ENCODE peak calls at places on chromosomes 11 and 22, in seven cellular contexts. I is AG04449, X is PC-9, S is colonic mucosa, D is mammary epithelial cell, L is fibroblast of mammary gland, C is cardiac muscle cell. W is an unnamed sample.

GRCh38 chr22:28151241-28151640 is 232.2 kb upstream of the PITPNB start:
- DNase-seq in C (no peak), S (no peak), I (no peak), X (no peak), L (no peak), D (no peak), W (no peak)

GRCh38 chr11:67662806-67663514 is 11.5 kb downstream of the ALDH3B2 start:
- DNase-seq in D (no peak), I (no peak), L (no peak), C (no peak), X (no peak), S (no peak), W (no peak)

GRCh38 chr11:92764128-92764527 is 205.3 kb upstream of the MTNR1B start:
- DNase-seq in X (no peak), D (no peak), L (no peak), I (no peak), S (no peak), C (no peak), W (no peak)

GRCh38 chr11:121575250-121575962 is 122.6 kb upstream of the SORL1-AS1 start:
- DNase-seq in D (no peak), L (peak; percentile 82), X (no peak), C (peak; percentile 58), S (peak; percentile 33), I (no peak), W (no peak)

GRCh38 chr11:8709002-8709672 is 26.5 kb downstream of the RPL27A start:
- DNase-seq in S (peak; percentile 61), C (peak; percentile 96), L (peak; percentile 90), D (no peak), X (no peak), I (peak; percentile 94), W (no peak)

GRCh38 chr11:11513438-11513837 is 108.4 kb downstream of the GALNT18 start:
- DNase-seq in X (no peak), L (peak; percentile 30), I (no peak), C (peak; percentile 47), D (peak; percentile 20), S (peak; percentile 21), W (peak; percentile 32)

GRCh38 chr11:69241075-69241740 is 52.7 kb upstream of the MYEOV start:
- DNase-seq in C (no peak), I (no peak), X (no peak), D (no peak), L (no peak), S (peak; percentile 13), W (no peak)

GRCh38 chr11:119377112-119377901 is 4.2 kb downstream of the USP2 start:
- DNase-seq in D (no peak), S (no peak), X (peak; percentile 69), C (no peak), I (no peak), L (no peak), W (peak; percentile 69)

DNA sequence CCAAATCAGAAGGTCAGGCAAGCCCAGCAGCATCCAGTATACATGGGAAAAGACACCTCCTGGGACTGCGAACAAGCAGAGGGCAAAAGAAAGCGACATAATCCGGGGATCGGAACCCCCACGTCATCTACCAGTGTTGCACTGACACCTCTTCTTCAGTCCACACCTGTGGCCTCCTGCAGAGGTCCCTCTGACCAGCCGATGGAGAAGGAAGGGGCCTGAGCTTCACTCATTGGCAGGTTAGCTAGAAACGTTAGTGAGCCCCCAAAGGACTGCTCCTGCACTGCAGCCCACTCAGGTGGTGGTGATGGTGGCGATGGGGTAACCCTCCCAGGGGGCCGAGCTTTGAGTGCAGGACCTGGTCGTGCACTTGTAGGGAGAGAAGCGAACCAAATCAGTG is 22.1 kb downstream of the ASCL2 start:
- DNase-seq in S (peak; percentile 13), X (no peak), I (no peak), D (no peak), L (no peak), C (no peak), W (no peak)
- H3K4me3 ChIP-seq in S (no peak overlapping the region), X (no peak overlapping the region), I (no peak overlapping the region), D (no peak overlapping the region), L (no peak overlapping the region), C (no peak overlapping the region), W (no peak overlapping the region)

GRCh38 chr22:37221424-37222336 is 9.4 kb upstream of the SSTR3 start:
- DNase-seq in I (no peak), X (no peak), S (no peak), L (no peak), C (no peak), D (no peak), W (no peak)
- TF ChIP-seq CTCF in I (no peak), X (no peak), S (no peak), L (no peak), C (no peak), D (no peak), W (no peak)

GRCh38 chr22:45006873-45007246 is 2.9 kb downstream of the PHF21B start:
- DNase-seq in I (no peak), L (no peak), D (no peak), X (no peak), C (no peak), S (no peak), W (no peak)
- H3K4me3 ChIP-seq in I (no peak overlapping the region), L (no peak overlapping the region), D (no peak overlapping the region), X (no peak overlapping the region), C (peak overlapping the region; percentile 66), S (no peak overlapping the region), W (no peak overlapping the region)

DNA sequence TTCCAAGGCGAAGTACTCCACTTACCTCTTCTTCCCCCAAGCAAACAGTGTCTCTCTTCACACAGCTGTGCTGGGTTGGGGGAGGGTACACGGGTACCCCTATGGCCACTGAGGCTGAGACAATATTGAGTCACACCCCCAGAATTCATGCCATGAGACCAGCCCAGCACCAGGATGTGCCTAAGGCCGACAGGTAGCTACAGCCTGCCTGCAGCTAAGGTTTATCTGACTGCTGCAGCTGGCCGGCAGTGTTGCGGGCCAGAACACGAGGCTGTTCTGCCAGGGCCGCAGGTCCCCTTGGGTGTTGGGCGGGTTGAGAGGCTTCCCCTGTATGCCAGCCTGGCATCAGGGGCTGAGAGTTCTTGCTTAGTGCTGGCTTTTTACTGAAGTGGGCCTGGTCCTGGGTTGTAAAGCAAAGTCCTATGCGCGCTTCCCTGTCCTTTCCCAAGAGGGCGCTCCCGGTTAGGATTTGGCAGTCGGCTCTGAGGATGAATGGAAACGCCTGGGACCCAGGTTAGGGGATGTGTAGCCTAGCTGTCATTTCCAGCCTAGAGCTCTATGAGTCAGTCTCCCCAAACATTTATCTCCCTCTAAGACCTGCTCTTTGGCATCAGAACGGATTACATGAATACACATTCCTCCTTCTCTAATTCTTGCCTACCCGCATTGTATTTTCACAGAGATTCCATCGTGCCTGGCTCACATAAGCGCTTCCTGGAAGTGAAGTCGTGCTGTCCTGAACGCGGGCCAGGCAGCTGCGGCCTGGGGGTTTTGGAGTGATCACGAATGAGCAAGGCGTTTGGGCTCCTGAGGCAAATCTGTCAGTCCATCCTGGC is 7.1 kb downstream of the USP18 start:
- DNase-seq in L (peak; percentile 97), D (peak; percentile 88), S (peak; percentile 74), C (peak; percentile 86), I (peak; percentile 98), X (peak; percentile 41), W (peak; percentile 88)
- TF ChIP-seq CTCF in L (peak; percentile 93), D (peak; percentile 87), S (peak; percentile 58), C (peak; percentile 93), I (peak; percentile 87), X (peak; percentile 65), W (peak; percentile 87)

GRCh38 chr11:34055218-34056000 is 3.9 kb downstream of the CAPRIN1 start:
- DNase-seq in I (no peak), X (no peak), L (no peak), S (no peak), D (no peak), C (no peak), W (no peak)
- H3K4me3 ChIP-seq in I (no peak overlapping the region), X (peak overlapping the region; percentile 72), L (no peak overlapping the region), S (no peak overlapping the region), D (no peak overlapping the region), C (peak overlapping the region; percentile 2), W (no peak overlapping the region)

GRCh38 chr11:34315006-34315793 is 42.6 kb downstream of the ABTB2 start:
- DNase-seq in S (no peak), C (no peak), L (no peak), X (no peak), I (no peak), D (no peak), W (no peak)

GRCh38 chr11:34313099-34313517 is 44.7 kb downstream of the ABTB2 start:
- DNase-seq in L (no peak), I (no peak), S (no peak), D (peak; percentile 7), X (peak; percentile 49), C (peak; percentile 15), W (no peak)

GRCh38 chr11:34317038-34317360 is 40.8 kb downstream of the ABTB2 start:
- DNase-seq in C (no peak), D (no peak), L (no peak), S (no peak), I (no peak), X (no peak), W (no peak)

GRCh38 chr11:34316347-34317037 is 41.3 kb downstream of the ABTB2 start:
- DNase-seq in D (peak; percentile 21), L (no peak), S (no peak), X (no peak), C (peak; percentile 32), I (no peak), W (no peak)

GRCh38 chr11:34314176-34314575 is 43.6 kb downstream of the ABTB2 start:
- DNase-seq in D (no peak), S (no peak), L (no peak), I (no peak), C (no peak), X (no peak), W (no peak)
- TF ChIP-seq CTCF in D (no peak), S (no peak), L (no peak), I (no peak), C (no peak), X (no peak), W (no peak)

DNA sequence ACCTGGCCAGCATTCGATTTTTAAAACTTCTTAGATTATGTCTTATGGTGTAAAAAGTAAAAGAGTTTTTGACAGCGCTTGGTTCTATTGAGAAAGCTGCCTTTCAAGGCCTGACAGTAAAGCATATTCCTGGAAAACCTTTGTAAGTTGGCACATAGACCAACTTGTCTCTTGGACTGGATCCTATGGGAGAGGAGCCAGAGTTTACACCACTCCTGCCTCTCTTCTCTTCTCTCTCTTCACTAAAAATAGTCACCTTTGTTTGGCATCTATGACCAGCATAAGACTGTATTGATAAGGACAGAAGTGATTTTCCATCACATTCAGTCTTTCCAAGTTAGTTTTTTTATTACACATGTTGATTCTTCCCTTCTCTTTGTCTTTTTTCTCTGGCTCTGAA is 33.7 kb downstream of the CSRP3 start:
- DNase-seq in I (no peak), L (no peak), C (no peak), X (no peak), D (no peak), S (no peak), W (no peak)
- H3K4me3 ChIP-seq in I (no peak overlapping the region), L (no peak overlapping the region), C (no peak overlapping the region), X (no peak overlapping the region), D (no peak overlapping the region), S (no peak overlapping the region), W (no peak overlapping the region)

GRCh38 chr11:1520987-1521349 is 34.4 kb upstream of the MOB2 start:
- DNase-seq in S (no peak), C (peak; percentile 15), L (no peak), D (no peak), I (no peak), X (no peak), W (no peak)
- TF ChIP-seq CTCF in S (no peak), C (no peak), L (no peak), D (no peak), I (no peak), X (no peak), W (no peak)

W was measured in epithelial cell of esophagus.